ENCODE peak calls at places on chromosomes 16 and 17, in eight cellular contexts. T is brain microvascular endothelial cell; B is cardiac muscle cell; C is heart left ventricle; L is HL-60; Y is gastrocnemius medialis; X is effector memory CD4-positive, alpha-beta T cell; Z is endodermal cell. W is an unnamed sample.
A peak's percentile ranks its signal among the peaks of the same experiment; 100 is the strongest.

GRCh38 chr17:6574689-6575595 is 18.6 kb upstream of the PITPNM3 start:
- DNase-seq in C (peak; percentile 70), Z (peak; percentile 74), B (peak; percentile 76), T (peak; percentile 69), Y (no peak), X (no peak), L (peak; percentile 35), W (no peak)

GRCh38 chr17:50206604-50207293 is 5.3 kb upstream of the COL1A1 start:
- DNase-seq in C (peak; percentile 68), Z (peak; percentile 94), B (peak; percentile 72), Y (no peak), L (no peak), T (no peak), X (no peak), W (no peak)

GRCh38 chr17:7977805-7978204 is 24.6 kb upstream of the GUCY2D start:
- DNase-seq in L (no peak), Z (no peak), T (no peak), C (no peak), B (no peak), X (no peak), Y (no peak), W (no peak)

GRCh38 chr17:50963139-50963538 is 97.0 kb upstream of the TOB1 start:
- DNase-seq in Y (no peak), T (no peak), X (no peak), B (peak; percentile 45), Z (no peak), C (no peak), L (no peak), W (no peak)

GRCh38 chr17:79298801-79299200 is 224.2 kb downstream of the ENGASE start:
- DNase-seq in X (no peak), B (no peak), Z (no peak), C (no peak), L (no peak), Y (no peak), T (no peak), W (no peak)

GRCh38 chr17:78933959-78934568 is 8.9 kb upstream of the TIMP2 start:
- DNase-seq in Y (peak; percentile 95), L (no peak), B (peak; percentile 99), T (peak; percentile 98), Z (peak; percentile 83), X (no peak), C (peak; percentile 96), W (peak; percentile 52)

GRCh38 chr17:27466748-27467375 is 10.6 kb downstream of the KSR1 start:
- DNase-seq in C (no peak), Y (no peak), B (no peak), Z (no peak), X (peak; percentile 24), L (no peak), T (no peak), W (no peak)

GRCh38 chr17:9512323-9513168 is 63.1 kb downstream of the STX8 start:
- DNase-seq in Y (no peak), C (no peak), X (no peak), T (peak; percentile 79), L (no peak), B (peak; percentile 65), Z (no peak), W (no peak)

GRCh38 chr17:39351508-39351907 is 49.9 kb downstream of the FBXL20 start:
- DNase-seq in Y (no peak), X (no peak), L (no peak), C (no peak), B (no peak), T (no peak), Z (no peak), W (no peak)

GRCh38 chr17:82702161-82702932 is 3.8 kb upstream of the RAB40B start:
- DNase-seq in Z (no peak), Y (no peak), L (no peak), X (no peak), T (no peak), B (no peak), C (peak; percentile 13), W (no peak)
- H3K4me3 ChIP-seq in Z (no peak overlapping the region), Y (no peak overlapping the region), L (no peak overlapping the region), X (no peak overlapping the region), T (no peak overlapping the region), B (no peak overlapping the region), C (no peak overlapping the region), W (peak overlapping the region; percentile 15)

GRCh38 chr16:81276323-81276722 is 37.8 kb downstream of the BCO1 start:
- DNase-seq in X (no peak), Z (no peak), Y (no peak), T (no peak), L (no peak), B (no peak), C (no peak), W (no peak)

GRCh38 chr16:81275795-81276194 is 37.3 kb downstream of the BCO1 start:
- DNase-seq in L (no peak), C (no peak), Y (no peak), T (no peak), B (no peak), Z (no peak), X (no peak), W (no peak)

GRCh38 chr16:81273223-81273940 is 34.9 kb downstream of the BCO1 start:
- DNase-seq in T (no peak), B (peak; percentile 11), X (no peak), Y (no peak), Z (no peak), C (no peak), L (no peak), W (no peak)

GRCh38 chr16:81277681-81278080 is 37.1 kb upstream of the GAN start:
- DNase-seq in T (no peak), Y (no peak), B (no peak), L (no peak), Z (no peak), C (no peak), X (no peak), W (no peak)

DNA sequence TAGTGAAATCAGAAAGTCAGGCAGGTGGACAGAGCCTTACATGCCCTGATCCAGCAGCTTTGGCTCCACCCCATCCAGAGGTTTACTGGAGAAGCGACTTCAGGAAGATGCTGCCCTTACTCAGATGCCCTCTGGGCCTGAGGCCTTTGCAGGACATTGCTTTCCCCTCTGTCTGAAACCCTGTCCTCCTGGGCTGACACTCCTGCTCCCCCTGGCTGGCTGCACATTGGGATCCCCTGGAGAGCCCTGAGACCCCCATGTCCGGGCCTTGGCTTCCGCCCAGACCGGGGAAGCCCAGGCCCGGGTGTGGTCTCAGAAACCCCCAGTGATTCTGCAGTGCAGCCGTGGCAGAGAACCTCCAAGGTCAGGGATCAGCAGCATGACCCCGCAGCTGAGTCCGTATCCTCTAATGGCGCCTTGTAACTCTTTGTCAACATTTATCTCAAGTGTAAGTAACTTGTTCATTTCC is 36.6 kb downstream of the BCO1 start:
- DNase-seq in Z (no peak), B (no peak), X (no peak), L (no peak), C (no peak), Y (no peak), T (no peak), W (no peak)
- H3K27ac ChIP-seq in Z (no peak overlapping the region), B (no peak overlapping the region), X (no peak overlapping the region), L (no peak overlapping the region), C (no peak overlapping the region), Y (no peak overlapping the region), T (no peak overlapping the region), W (peak overlapping the region; percentile 83)

DNA sequence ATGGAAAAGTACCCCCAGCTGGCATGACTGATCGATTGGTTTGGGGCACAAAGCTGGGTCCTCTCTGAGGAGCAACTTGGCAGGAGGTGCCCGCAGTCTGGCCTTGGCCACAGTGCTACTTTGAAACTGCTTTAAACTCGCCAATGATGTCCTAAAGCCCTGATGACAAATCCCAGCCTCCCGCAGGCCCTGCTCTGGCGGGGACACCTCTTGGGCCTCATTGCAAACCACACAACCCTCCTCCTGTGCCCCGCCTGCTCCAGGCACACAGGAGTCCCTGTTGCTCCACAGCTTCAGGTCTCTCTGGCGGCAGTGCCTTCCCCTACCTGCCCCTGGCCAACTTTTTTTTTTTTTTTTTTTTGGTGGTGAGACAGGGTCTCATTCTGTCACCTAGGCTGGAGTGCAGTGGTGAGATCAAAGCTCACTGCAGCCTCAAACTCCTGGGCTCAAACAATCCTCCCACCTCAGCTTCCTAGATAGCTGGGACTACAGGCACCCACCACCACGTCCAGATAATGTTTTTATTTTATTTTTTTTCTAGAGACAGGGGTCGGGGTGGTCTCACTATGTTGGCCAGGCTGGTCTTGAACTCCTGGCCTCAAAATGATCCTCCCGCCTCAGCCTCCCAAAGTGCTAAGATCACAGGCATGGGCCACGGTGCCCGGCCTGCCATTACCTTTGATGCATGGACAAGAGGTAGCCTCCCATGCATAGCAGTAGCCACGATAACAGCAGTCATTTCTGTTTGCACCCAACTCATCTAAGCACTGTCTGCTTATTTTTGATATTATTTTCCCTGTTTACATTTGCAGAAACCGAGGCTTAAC is 37.8 kb upstream of the SNN start:
- DNase-seq in C (no peak), Z (no peak), X (no peak), T (no peak), L (no peak), B (no peak), Y (no peak), W (no peak)
- H3K4me3 ChIP-seq in C (no peak overlapping the region), Z (no peak overlapping the region), X (no peak overlapping the region), T (no peak overlapping the region), L (no peak overlapping the region), B (no peak overlapping the region), Y (no peak overlapping the region), W (no peak overlapping the region)

GRCh38 chr17:57456622-57457021 is 200.3 kb downstream of the MSI2 start:
- DNase-seq in T (no peak), Y (no peak), C (no peak), B (no peak), X (no peak), Z (no peak), L (no peak), W (no peak)
- H3K27ac ChIP-seq in T (no peak overlapping the region), Y (peak overlapping the region; percentile 33), C (no peak overlapping the region), B (no peak overlapping the region), X (no peak overlapping the region), Z (no peak overlapping the region), L (peak overlapping the region; percentile 98), W (no peak overlapping the region)